ENCODE peak calls at places on chromosomes 12 and 14, in ten cellular contexts. X is retina; J is GM10248; O is NCI-H1694 treated with DMSO at 0.1 percent for 48 hours; M is HCEC 1CT; V is GM20000; N is stimulated activated CD4-positive, alpha-beta T cell treated with anti-CD3 and anti-CD28 coated beads, TNF-alpha, amount 100 ng/mL, for 1 hour; C is GM12864; L is EL; D is nephron progenitor cell. F is an unnamed sample.

GRCh38 chr14:67575684-67576083 is 24.4 kb downstream of the PIGH start:
- DNase-seq in X (no peak), J (no peak), O (no peak), M (no peak), V (no peak), N (no peak), C (no peak), L (peak; percentile 23), D (no peak), F (no peak)

GRCh38 chr12:65823481-65824313 is 586 bp upstream of the HMGA2 start:
- DNase-seq in X (peak; percentile 81), J (peak; percentile 26), O (no peak), M (peak; percentile 80), V (peak; percentile 45), N (no peak), C (no peak), L (peak; percentile 79), D (peak; percentile 68), F (no peak)

GRCh38 chr14:57245941-57246340 is 22.8 kb downstream of the EXOC5 start:
- DNase-seq in X (no peak), J (no peak), O (no peak), M (no peak), V (no peak), N (no peak), C (no peak), L (peak; percentile 52), D (no peak), F (no peak)

GRCh38 chr12:81617915-81618314 is 141.2 kb downstream of the PPFIA2 start:
- DNase-seq in X (no peak), J (no peak), O (peak; percentile 36), M (no peak), V (no peak), N (no peak), C (no peak), L (no peak), D (no peak), F (no peak)

GRCh38 chr12:110431957-110432587 is 18.1 kb downstream of the ARPC3 start:
- DNase-seq in X (no peak), J (no peak), O (no peak), M (no peak), V (no peak), N (no peak), C (no peak), L (no peak), D (no peak), F (no peak)

GRCh38 chr12:41684997-41685396 is 459.7 kb downstream of the GXYLT1 start:
- DNase-seq in X (no peak), J (no peak), O (no peak), M (no peak), V (no peak), N (no peak), C (no peak), L (peak; percentile 33), D (no peak), F (no peak)

GRCh38 chr14:73833024-73833423 is 18.6 kb upstream of the PTGR2 start:
- DNase-seq in X (no peak), J (no peak), O (peak; percentile 17), M (no peak), V (no peak), N (no peak), C (no peak), L (peak; percentile 23), D (no peak), F (no peak)

GRCh38 chr12:94571556-94571955 is 78.8 kb downstream of the TMCC3 start:
- DNase-seq in X (no peak), J (no peak), O (no peak), M (peak; percentile 76), V (no peak), N (no peak), C (no peak), L (peak; percentile 64), D (no peak), F (no peak)

GRCh38 chr12:111580737-111581136 is 18.4 kb downstream of the ATXN2 start:
- DNase-seq in X (no peak), J (no peak), O (no peak), M (no peak), V (no peak), N (no peak), C (no peak), L (no peak), D (no peak), F (no peak)

GRCh38 chr14:104794641-104795467 is 694 bp downstream of the AKT1 start:
- DNase-seq in X (peak; percentile 64), J (peak; percentile 59), O (no peak), M (peak; percentile 32), V (peak; percentile 85), N (no peak), C (no peak), L (peak; percentile 46), D (peak; percentile 48), F (no peak)

GRCh38 chr14:22752422-22752821 is 14.1 kb upstream of the OXA1L start:
- DNase-seq in X (no peak), J (no peak), O (no peak), M (no peak), V (no peak), N (no peak), C (no peak), L (no peak), D (no peak), F (no peak)

GRCh38 chr12:32897276-32897615 is 669 bp upstream of the PKP2 start:
- DNase-seq in X (no peak), J (no peak), O (peak; percentile 32), M (no peak), V (no peak), N (no peak), C (no peak), L (no peak), D (no peak), F (no peak)

GRCh38 chr12:113500662-113501435 is 29.2 kb upstream of the LHX5 start:
- DNase-seq in X (no peak), J (no peak), O (no peak), M (no peak), V (no peak), N (no peak), C (no peak), L (no peak), D (no peak), F (no peak)

GRCh38 chr14:55512421-55512820 is 67.6 kb upstream of the KTN1 start:
- DNase-seq in X (no peak), J (no peak), O (no peak), M (no peak), V (no peak), N (no peak), C (no peak), L (peak; percentile 15), D (no peak), F (no peak)

GRCh38 chr12:13223176-13223806 is 26.8 kb downstream of the EMP1 start:
- DNase-seq in X (no peak), J (no peak), O (peak; percentile 60), M (peak; percentile 92), V (no peak), N (no peak), C (no peak), L (peak; percentile 98), D (no peak), F (no peak)

GRCh38 chr12:85733441-85733840 is 102.8 kb downstream of the RASSF9 start:
- DNase-seq in X (no peak), J (no peak), O (no peak), M (peak; percentile 38), V (no peak), N (no peak), C (no peak), L (peak; percentile 17), D (no peak), F (no peak)

GRCh38 chr12:106994579-106995220 is 7.8 kb upstream of the MTERF2 start:
- DNase-seq in X (no peak), J (no peak), O (no peak), M (peak; percentile 49), V (no peak), N (no peak), C (no peak), L (peak; percentile 56), D (no peak), F (no peak)

GRCh38 chr14:65287264-65288131 is 125.0 kb upstream of the FUT8 start:
- DNase-seq in X (no peak), J (peak; percentile 81), O (no peak), M (no peak), V (peak; percentile 76), N (peak; percentile 10), C (peak; percentile 90), L (no peak), D (no peak), F (no peak)

GRCh38 chr12:90899456-90900182 is 55.4 kb downstream of the CCER1 start:
- DNase-seq in X (no peak), J (no peak), O (no peak), M (peak; percentile 82), V (no peak), N (no peak), C (no peak), L (peak; percentile 71), D (no peak), F (no peak)

GRCh38 chr14:72647782-72648181 is 246.1 kb downstream of the DPF3 start:
- DNase-seq in X (no peak), J (no peak), O (no peak), M (no peak), V (no peak), N (no peak), C (no peak), L (no peak), D (no peak), F (no peak)

GRCh38 chr12:47710283-47710682 is 4.5 kb upstream of the RPAP3 start:
- DNase-seq in X (no peak), J (no peak), O (no peak), M (no peak), V (no peak), N (no peak), C (no peak), L (no peak), D (no peak), F (no peak)

F was measured in midbrain.